ENCODE peak calls at places on chromosomes 4 and X, in eight cellular contexts. J is NCI-H510A, O is GM10248, K is mesendoderm, Z is astrocyte of the spinal cord, Q is posterior cingulate gyrus, T is transverse colon, G is pancreas. W is an unnamed sample.

GRCh38 chr4:11424000-11424399 is 4.7 kb downstream of the HS3ST1 start:
- DNase-seq in J (no peak), O (peak), K (peak), Z (peak), Q (no peak), T (no peak), G (no peak), W (no peak)

GRCh38 chr4:8480221-8480620 is 39.6 kb downstream of the TRMT44 start:
- DNase-seq in J (no peak), O (no peak), K (no peak), Z (no peak), Q (no peak), T (no peak), G (no peak), W (no peak)

GRCh38 chr4:5759236-5760075 is 48.5 kb downstream of the EVC start:
- DNase-seq in J (no peak), O (no peak), K (peak), Z (no peak), Q (no peak), T (no peak), G (no peak), W (no peak)

GRCh38 chr4:88616275-88616996 is 24.2 kb downstream of the HERC3 start:
- DNase-seq in J (no peak), O (no peak), K (no peak), Z (peak), Q (no peak), T (no peak), G (no peak), W (no peak)

GRCh38 chrX:57155171-57155570 is 18.0 kb upstream of the SPIN2A start:
- DNase-seq in J (no peak), O (no peak), K (peak), Z (no peak), Q (no peak), T (peak), G (no peak), W (no peak)

GRCh38 chrX:153669174-153669890 is 4.3 kb downstream of the PNCK start:
- DNase-seq in J (no peak), O (peak), K (peak), Z (no peak), Q (no peak), T (no peak), G (peak), W (no peak)

GRCh38 chr4:22385615-22386014 is 130.3 kb downstream of the ADGRA3 start:
- DNase-seq in J (no peak), O (no peak), K (no peak), Z (peak), Q (no peak), T (no peak), G (no peak), W (no peak)

GRCh38 chrX:11792461-11793421 is 34.7 kb downstream of the MSL3 start:
- DNase-seq in J (no peak), O (peak), K (no peak), Z (no peak), Q (no peak), T (peak), G (no peak), W (no peak)

GRCh38 chr4:54233128-54233696 is 4.1 kb downstream of the PDGFRA start:
- DNase-seq in J (peak), O (peak), K (peak), Z (peak), Q (peak), T (peak), G (peak), W (peak)

GRCh38 chr4:28357985-28358384 is 1497.3 kb downstream of the STIM2 start:
- DNase-seq in J (no peak), O (no peak), K (peak), Z (no peak), Q (no peak), T (no peak), G (no peak), W (no peak)

W was measured in HL-60.